ENCODE peak calls at places on chromosomes 1 and 21, in eight cellular contexts. I, K, H, L, N, P, C and U are unnamed samples.

GRCh38 chr1:32899586-32900296 is 1.4 kb downstream of the TMEM54 start:
- DNase-seq in I (no peak), K (no peak), H (no peak), L (no peak), N (peak), P (no peak), C (no peak), U (peak)

GRCh38 chr1:235367000-235367908 is at the start of gene TBCE:
- DNase-seq in I (peak), K (peak), H (peak), L (peak), N (peak), P (peak), C (peak), U (peak)

GRCh38 chr1:13707211-13707610 is 7.2 kb downstream of the PRDM2 start:
- DNase-seq in I (peak), K (no peak), H (no peak), L (peak), N (no peak), P (no peak), C (peak), U (no peak)

GRCh38 chr1:1678581-1679380 is 13.8 kb downstream of the SLC35E2B start:
- DNase-seq in I (no peak), K (no peak), H (no peak), L (no peak), N (peak), P (peak), C (no peak), U (peak)

GRCh38 chr1:231965615-231966014 is 339.0 kb downstream of the DISC1 start:
- DNase-seq in I (no peak), K (no peak), H (no peak), L (no peak), N (no peak), P (no peak), C (no peak), U (no peak)

GRCh38 chr21:36813071-36813470 is 114.2 kb downstream of the SIM2 start:
- DNase-seq in I (peak), K (no peak), H (no peak), L (no peak), N (no peak), P (no peak), C (no peak), U (no peak)

GRCh38 chr1:179476484-179476883 is 99.3 kb downstream of the NPHS2 start:
- DNase-seq in I (no peak), K (no peak), H (no peak), L (no peak), N (no peak), P (no peak), C (no peak), U (no peak)

GRCh38 chr1:66350001-66350547 is 183.9 kb upstream of the SGIP1 start:
- DNase-seq in I (peak), K (no peak), H (peak), L (no peak), N (no peak), P (no peak), C (peak), U (no peak)

GRCh38 chr1:232876506-232877360 is 71.5 kb downstream of the MAP10 start:
- DNase-seq in I (no peak), K (no peak), H (no peak), L (no peak), N (no peak), P (no peak), C (no peak), U (no peak)

GRCh38 chr1:62528015-62528414 is 69.3 kb upstream of the ANGPTL3 start:
- DNase-seq in I (no peak), K (no peak), H (no peak), L (no peak), N (peak), P (no peak), C (no peak), U (no peak)

GRCh38 chr1:38026592-38027200 is 14.2 kb downstream of the UTP11 start:
- DNase-seq in I (peak), K (peak), H (no peak), L (peak), N (no peak), P (peak), C (peak), U (no peak)

GRCh38 chr1:39395357-39395831 is 96.0 kb upstream of the BMP8A start:
- DNase-seq in I (peak), K (peak), H (peak), L (peak), N (peak), P (no peak), C (peak), U (no peak)

GRCh38 chr1:23423415-23424170 is 955 bp downstream of the TCEA3 start:
- DNase-seq in I (peak), K (peak), H (no peak), L (no peak), N (peak), P (no peak), C (no peak), U (peak)

GRCh38 chr1:116557323-116557878 is 13.4 kb downstream of the CD58 start:
- DNase-seq in I (no peak), K (no peak), H (no peak), L (no peak), N (no peak), P (no peak), C (no peak), U (no peak)
- H3K9ac ChIP-seq in I (no peak), K (peak), H (peak), L (no peak), N (no peak), P (no peak), C (no peak), U (no peak)

DNA sequence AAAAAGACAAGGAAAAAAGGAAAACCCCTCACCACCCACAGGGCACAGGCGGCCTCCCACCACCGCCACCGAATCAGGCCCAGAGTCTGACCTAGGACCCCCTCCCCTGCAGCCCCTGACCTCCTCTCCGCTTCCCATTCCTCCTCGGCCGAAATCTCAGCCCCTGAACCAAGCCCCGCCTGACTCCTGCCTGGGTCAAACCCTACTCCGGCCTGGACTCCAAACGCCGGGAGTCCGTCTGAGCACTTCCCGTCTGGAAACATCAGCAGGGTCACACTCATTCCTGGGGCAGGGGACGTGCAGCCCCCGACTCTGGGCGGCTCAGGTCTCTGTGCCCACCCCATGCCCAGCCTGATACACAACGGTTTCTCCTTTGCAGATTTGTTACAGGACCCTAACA is 26.4 kb upstream of the SUMO3 start:
- DNase-seq in I (no peak), K (no peak), H (no peak), L (no peak), N (no peak), P (no peak), C (no peak), U (peak)
- H3K9ac ChIP-seq in I (no peak), K (no peak), H (no peak), L (no peak), N (no peak), P (no peak), C (no peak), U (no peak)

GRCh38 chr1:53948291-53948690 is 2.1 kb downstream of the LRRC42 start:
- DNase-seq in I (peak), K (no peak), H (no peak), L (no peak), N (no peak), P (no peak), C (no peak), U (no peak)
- H3K9ac ChIP-seq in I (no peak), K (no peak), H (no peak), L (no peak), N (no peak), P (no peak), C (peak), U (no peak)

GRCh38 chr1:180515364-180515763 is 13.0 kb upstream of the ACBD6 start:
- DNase-seq in I (no peak), K (no peak), H (no peak), L (no peak), N (no peak), P (no peak), C (no peak), U (no peak)

GRCh38 chr1:180519846-180520245 is 17.5 kb upstream of the ACBD6 start:
- DNase-seq in I (no peak), K (no peak), H (no peak), L (no peak), N (no peak), P (no peak), C (no peak), U (no peak)

GRCh38 chr1:180513531-180513930 is 11.2 kb upstream of the ACBD6 start:
- DNase-seq in I (no peak), K (no peak), H (no peak), L (no peak), N (no peak), P (no peak), C (no peak), U (no peak)

GRCh38 chr1:180510882-180511281 is 8.5 kb upstream of the ACBD6 start:
- DNase-seq in I (no peak), K (no peak), H (no peak), L (no peak), N (no peak), P (no peak), C (no peak), U (no peak)

DNA sequence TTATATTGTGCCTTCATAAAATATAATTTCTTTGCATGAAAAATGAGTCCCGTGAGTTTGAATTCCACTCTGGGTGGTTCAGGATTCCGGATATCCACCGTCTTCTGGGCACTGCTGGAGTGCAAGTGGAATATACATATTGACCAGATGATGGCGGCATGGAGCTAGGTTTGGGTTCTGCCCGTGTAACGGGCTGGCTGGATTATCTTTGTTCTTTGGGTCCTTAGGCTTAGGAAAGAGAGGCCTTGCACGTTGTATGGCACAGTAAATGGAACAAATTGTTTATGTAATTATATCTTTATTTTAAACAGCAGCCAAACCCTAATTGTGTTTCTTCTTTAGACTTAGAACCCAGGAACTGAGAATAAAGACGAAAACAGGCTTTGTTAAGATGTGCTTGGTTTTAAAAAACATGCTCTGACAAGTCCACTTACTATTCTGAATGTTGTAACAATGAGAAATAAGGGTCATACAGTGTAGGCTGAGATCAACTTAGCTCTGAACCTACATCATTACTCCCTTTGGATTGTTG is 13.5 kb upstream of the ACBD6 start:
- DNase-seq in I (peak), K (peak), H (peak), L (peak), N (peak), P (peak), C (peak), U (no peak)
- H3K9ac ChIP-seq in I (peak), K (peak), H (no peak), L (no peak), N (no peak), P (peak), C (peak), U (no peak)

DNA sequence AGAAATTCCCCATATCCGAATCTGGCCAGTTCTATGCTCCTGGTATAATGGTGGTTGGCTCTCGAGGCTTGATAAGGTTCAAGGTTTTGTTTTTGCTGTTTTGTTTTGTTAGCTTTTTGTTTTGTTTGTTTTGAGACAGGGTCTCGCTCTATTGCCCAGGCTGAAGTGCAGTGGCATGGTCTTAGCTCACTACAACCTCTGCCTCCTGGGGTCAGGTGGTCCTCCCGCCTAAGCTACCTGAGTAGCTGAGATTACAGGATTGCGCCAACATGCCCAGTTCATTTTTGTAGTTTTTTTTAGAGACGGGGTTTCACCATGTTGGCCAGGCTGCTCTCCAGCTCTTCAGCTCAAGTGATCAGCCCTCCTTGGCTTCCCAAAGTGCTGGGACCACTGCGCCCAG is 109.1 kb upstream of the ERRFI1 start:
- DNase-seq in I (no peak), K (no peak), H (no peak), L (no peak), N (no peak), P (no peak), C (no peak), U (no peak)
- H3K9ac ChIP-seq in I (peak), K (peak), H (no peak), L (no peak), N (no peak), P (no peak), C (no peak), U (no peak)